ENCODE peak calls at places on chromosomes 3 and 15, in five cellular contexts. One of them, this sample, is unnamed.
A peak's percentile ranks its signal among the peaks of the same experiment; 100 is the strongest.

GRCh38 chr3:48601622-48601994 is 6.5 kb upstream of the COL7A1 start:
- DNase-seq in T1000: no peak
- DNase-seq in NCI-H748 treated with DMSO at 0.1 percent for 48 hours: no peak
- DNase-seq in adrenal gland: no peak
- DNase-seq in NCI-H2081: no peak
- DNase-seq in this sample: no peak

GRCh38 chr15:55407631-55407948 is 569 bp downstream of the CCPG1 start:
- DNase-seq in T1000: no peak
- DNase-seq in NCI-H748 treated with DMSO at 0.1 percent for 48 hours: peak; percentile 10
- DNase-seq in adrenal gland: no peak
- DNase-seq in NCI-H2081: no peak
- DNase-seq in this sample: no peak

GRCh38 chr15:35603298-35603697 is 57.3 kb upstream of the DPH6 start:
- DNase-seq in T1000: no peak
- DNase-seq in NCI-H748 treated with DMSO at 0.1 percent for 48 hours: no peak
- DNase-seq in adrenal gland: no peak
- DNase-seq in NCI-H2081: no peak
- DNase-seq in this sample: no peak

GRCh38 chr15:70259030-70259424 is 161.3 kb upstream of the TLE3 start:
- DNase-seq in T1000: no peak
- DNase-seq in NCI-H748 treated with DMSO at 0.1 percent for 48 hours: no peak
- DNase-seq in adrenal gland: peak; percentile 85
- DNase-seq in NCI-H2081: no peak
- DNase-seq in this sample: peak; percentile 68

GRCh38 chr3:192727032-192727847 is at the start of gene FGF12:
- DNase-seq in T1000: no peak
- DNase-seq in NCI-H748 treated with DMSO at 0.1 percent for 48 hours: peak; percentile 52
- DNase-seq in adrenal gland: peak; percentile 64
- DNase-seq in NCI-H2081: peak; percentile 94
- DNase-seq in this sample: peak; percentile 52

GRCh38 chr15:46344115-46344749 is 709.4 kb downstream of the SQOR start:
- DNase-seq in T1000: no peak
- DNase-seq in NCI-H748 treated with DMSO at 0.1 percent for 48 hours: no peak
- DNase-seq in adrenal gland: no peak
- DNase-seq in NCI-H2081: no peak
- DNase-seq in this sample: no peak

GRCh38 chr3:176046717-176047116 is 1150.6 kb downstream of the TBL1XR1 start:
- DNase-seq in T1000: no peak
- DNase-seq in NCI-H748 treated with DMSO at 0.1 percent for 48 hours: no peak
- DNase-seq in adrenal gland: no peak
- DNase-seq in NCI-H2081: no peak
- DNase-seq in this sample: no peak

GRCh38 chr3:112360574-112360973 is 27.6 kb downstream of the CD200 start:
- DNase-seq in T1000: no peak
- DNase-seq in NCI-H748 treated with DMSO at 0.1 percent for 48 hours: no peak
- DNase-seq in adrenal gland: no peak
- DNase-seq in NCI-H2081: no peak
- DNase-seq in this sample: no peak

GRCh38 chr15:78291698-78292097 is 7.7 kb downstream of the SKIC8 start:
- DNase-seq in T1000: no peak
- DNase-seq in NCI-H748 treated with DMSO at 0.1 percent for 48 hours: no peak
- DNase-seq in adrenal gland: no peak
- DNase-seq in NCI-H2081: no peak
- DNase-seq in this sample: no peak

GRCh38 chr15:29690765-29691475 is 131.3 kb downstream of the TJP1 start:
- DNase-seq in T1000: no peak
- DNase-seq in NCI-H748 treated with DMSO at 0.1 percent for 48 hours: no peak
- DNase-seq in adrenal gland: no peak
- DNase-seq in NCI-H2081: no peak
- DNase-seq in this sample: no peak

GRCh38 chr15:68187559-68187958 is 17.6 kb downstream of the CALML4 start:
- DNase-seq in T1000: no peak
- DNase-seq in NCI-H748 treated with DMSO at 0.1 percent for 48 hours: no peak
- DNase-seq in adrenal gland: peak; percentile 90
- DNase-seq in NCI-H2081: peak; percentile 62
- DNase-seq in this sample: no peak

GRCh38 chr15:33026614-33027013 is 167.9 kb downstream of the FMN1 start:
- DNase-seq in T1000: no peak
- DNase-seq in NCI-H748 treated with DMSO at 0.1 percent for 48 hours: no peak
- DNase-seq in adrenal gland: no peak
- DNase-seq in NCI-H2081: no peak
- DNase-seq in this sample: peak; percentile 37

GRCh38 chr3:64030741-64031140 is 7.4 kb upstream of the PSMD6 start:
- DNase-seq in T1000: peak; percentile 52
- DNase-seq in NCI-H748 treated with DMSO at 0.1 percent for 48 hours: peak; percentile 54
- DNase-seq in adrenal gland: peak; percentile 82
- DNase-seq in NCI-H2081: peak; percentile 68
- DNase-seq in this sample: peak; percentile 80

GRCh38 chr15:23869391-23869790 is 182.3 kb upstream of the NDN start:
- DNase-seq in T1000: no peak
- DNase-seq in NCI-H748 treated with DMSO at 0.1 percent for 48 hours: no peak
- DNase-seq in adrenal gland: no peak
- DNase-seq in NCI-H2081: no peak
- DNase-seq in this sample: peak; percentile 78

GRCh38 chr3:49916686-49917085 is 12.9 kb downstream of the MON1A start:
- DNase-seq in T1000: no peak
- DNase-seq in NCI-H748 treated with DMSO at 0.1 percent for 48 hours: no peak
- DNase-seq in adrenal gland: no peak
- DNase-seq in NCI-H2081: no peak
- DNase-seq in this sample: no peak

GRCh38 chr3:5009506-5010100 is 30.4 kb downstream of the BHLHE40 start:
- DNase-seq in T1000: no peak
- DNase-seq in NCI-H748 treated with DMSO at 0.1 percent for 48 hours: no peak
- DNase-seq in adrenal gland: no peak
- DNase-seq in NCI-H2081: no peak
- DNase-seq in this sample: no peak

GRCh38 chr15:72197045-72197459 is 535 bp downstream of the GRAMD2A start:
- DNase-seq in T1000: no peak
- DNase-seq in NCI-H748 treated with DMSO at 0.1 percent for 48 hours: no peak
- DNase-seq in adrenal gland: no peak
- DNase-seq in NCI-H2081: no peak
- DNase-seq in this sample: no peak

GRCh38 chr3:58383476-58383875 is 50.2 kb downstream of the PDHB start:
- DNase-seq in T1000: no peak
- DNase-seq in NCI-H748 treated with DMSO at 0.1 percent for 48 hours: no peak
- DNase-seq in adrenal gland: no peak
- DNase-seq in NCI-H2081: no peak
- DNase-seq in this sample: no peak

GRCh38 chr15:75163150-75163564 is 38.5 kb upstream of the C15orf39 start:
- DNase-seq in T1000: no peak
- DNase-seq in NCI-H748 treated with DMSO at 0.1 percent for 48 hours: no peak
- DNase-seq in adrenal gland: no peak
- DNase-seq in NCI-H2081: no peak
- DNase-seq in this sample: no peak

GRCh38 chr3:126348308-126348920 is 8.8 kb downstream of the KLF15 start:
- DNase-seq in T1000: no peak
- DNase-seq in NCI-H748 treated with DMSO at 0.1 percent for 48 hours: no peak
- DNase-seq in adrenal gland: peak; percentile 47
- DNase-seq in NCI-H2081: no peak
- DNase-seq in this sample: no peak

GRCh38 chr3:156341831-156342416 is 213.0 kb downstream of the SSR3 start:
- DNase-seq in T1000: no peak
- DNase-seq in NCI-H748 treated with DMSO at 0.1 percent for 48 hours: no peak
- DNase-seq in adrenal gland: no peak
- DNase-seq in NCI-H2081: no peak
- DNase-seq in this sample: no peak

GRCh38 chr15:31483924-31484368 is 157.3 kb downstream of the KLF13 start:
- DNase-seq in T1000: no peak
- DNase-seq in NCI-H748 treated with DMSO at 0.1 percent for 48 hours: no peak
- DNase-seq in adrenal gland: peak; percentile 28
- DNase-seq in NCI-H2081: no peak
- DNase-seq in this sample: no peak

GRCh38 chr3:184361932-184362667 is 590 bp downstream of the POLR2H start:
- DNase-seq in T1000: peak; percentile 47
- DNase-seq in NCI-H748 treated with DMSO at 0.1 percent for 48 hours: peak; percentile 64
- DNase-seq in adrenal gland: peak; percentile 91
- DNase-seq in NCI-H2081: peak; percentile 80
- DNase-seq in this sample: peak; percentile 67

GRCh38 chr3:139906441-139906840 is 28.5 kb upstream of the CLSTN2 start:
- DNase-seq in T1000: peak; percentile 67
- DNase-seq in NCI-H748 treated with DMSO at 0.1 percent for 48 hours: no peak
- DNase-seq in adrenal gland: no peak
- DNase-seq in NCI-H2081: no peak
- DNase-seq in this sample: no peak

GRCh38 chr3:41239587-41239986 is 40.3 kb downstream of the CTNNB1 start:
- DNase-seq in T1000: no peak
- DNase-seq in NCI-H748 treated with DMSO at 0.1 percent for 48 hours: no peak
- DNase-seq in adrenal gland: no peak
- DNase-seq in NCI-H2081: no peak
- DNase-seq in this sample: no peak

GRCh38 chr3:23052230-23053019 is 150.7 kb upstream of the UBE2E2 start:
- DNase-seq in T1000: peak; percentile 9
- DNase-seq in NCI-H748 treated with DMSO at 0.1 percent for 48 hours: no peak
- DNase-seq in adrenal gland: no peak
- DNase-seq in NCI-H2081: no peak
- DNase-seq in this sample: no peak

GRCh38 chr15:40106203-40107161 is 2.2 kb downstream of the BMF start:
- DNase-seq in T1000: no peak
- DNase-seq in NCI-H748 treated with DMSO at 0.1 percent for 48 hours: peak; percentile 18
- DNase-seq in adrenal gland: peak; percentile 87
- DNase-seq in NCI-H2081: no peak
- DNase-seq in this sample: no peak

This sample was measured in SHP77.